ENCODE peak calls at places on chromosomes 12 and 14, in five cellular contexts. M, B, R, Z and Y are unnamed samples.

GRCh38 chr14:67762051-67762450 is 54.3 kb downstream of the ZFYVE26 start:
- DNase-seq in M (no peak), B (no peak), R (no peak), Z (no peak), Y (no peak)

GRCh38 chr12:47818382-47818700 is 1.4 kb downstream of the HDAC7 start:
- DNase-seq in M (no peak), B (no peak), R (no peak), Z (peak), Y (no peak)

GRCh38 chr14:69798339-69798735 is 1.3 kb upstream of the SLC10A1 start:
- DNase-seq in M (no peak), B (no peak), R (no peak), Z (no peak), Y (no peak)

GRCh38 chr12:86660488-86661171 is 404.4 kb upstream of the MGAT4C start:
- DNase-seq in M (no peak), B (no peak), R (peak), Z (no peak), Y (no peak)

GRCh38 chr14:62213516-62213915 is 451.3 kb downstream of the SNAPC1 start:
- DNase-seq in M (no peak), B (peak), R (peak), Z (no peak), Y (peak)

GRCh38 chr12:71746983-71747611 is 7.6 kb upstream of the RAB21 start:
- DNase-seq in M (no peak), B (peak), R (peak), Z (peak), Y (peak)

GRCh38 chr12:11581179-11581755 is 68.2 kb upstream of the ETV6 start:
- DNase-seq in M (peak), B (peak), R (peak), Z (peak), Y (peak)

GRCh38 chr12:68259318-68259940 is 6.0 kb upstream of the IL22 start:
- DNase-seq in M (no peak), B (no peak), R (peak), Z (peak), Y (no peak)

GRCh38 chr12:114835031-114835430 is 151.1 kb upstream of the TBX3 start:
- DNase-seq in M (no peak), B (no peak), R (peak), Z (no peak), Y (no peak)

GRCh38 chr14:61934385-61934784 is 172.2 kb downstream of the SNAPC1 start:
- DNase-seq in M (no peak), B (no peak), R (peak), Z (no peak), Y (no peak)

GRCh38 chr12:11510671-11511070 is 115.3 kb upstream of the PRB2 start:
- DNase-seq in M (no peak), B (no peak), R (no peak), Z (no peak), Y (no peak)

GRCh38 chr14:37406095-37406494 is 189.0 kb downstream of the FOXA1 start:
- DNase-seq in M (no peak), B (no peak), R (no peak), Z (no peak), Y (no peak)